ENCODE peak calls at places on chromosomes 7 and 10, in five cellular contexts. One of them, this sample, is unnamed.

GRCh38 chr7:29826530-29826822 is 20.2 kb downstream of the WIPF3 start:
- DNase-seq in H1: no peak
- DNase-seq in neuronal stem cell: no peak
- DNase-seq in IMR-90: no peak
- DNase-seq in mesendoderm: no peak
- DNase-seq in this sample: no peak

GRCh38 chr7:28408105-28408973 is 4.0 kb upstream of the CREB5 start:
- DNase-seq in IMR-90: peak
- DNase-seq in H1: no peak
- DNase-seq in neuronal stem cell: peak
- DNase-seq in mesendoderm: peak
- DNase-seq in this sample: peak

GRCh38 chr10:80278480-80278879 is 11.0 kb downstream of the MAT1A start:
- DNase-seq in H1: no peak
- DNase-seq in mesendoderm: no peak
- DNase-seq in IMR-90: no peak
- DNase-seq in neuronal stem cell: no peak
- DNase-seq in this sample: no peak

GRCh38 chr10:97707134-97707861 is 6.2 kb upstream of the MARVELD1 start:
- DNase-seq in IMR-90: no peak
- DNase-seq in mesendoderm: no peak
- DNase-seq in neuronal stem cell: no peak
- DNase-seq in H1: no peak
- DNase-seq in this sample: no peak

GRCh38 chr7:147923841-147924240 is 666.7 kb upstream of the C7orf33 start:
- DNase-seq in neuronal stem cell: no peak
- DNase-seq in H1: no peak
- DNase-seq in IMR-90: no peak
- DNase-seq in mesendoderm: no peak
- DNase-seq in this sample: no peak

GRCh38 chr10:27642023-27642589 is 103.5 kb downstream of the MKX start:
- DNase-seq in neuronal stem cell: no peak
- DNase-seq in H1: no peak
- DNase-seq in IMR-90: no peak
- DNase-seq in mesendoderm: no peak
- DNase-seq in this sample: no peak

GRCh38 chr7:64504581-64505120 is 58.2 kb downstream of the ZNF680 start:
- DNase-seq in mesendoderm: no peak
- DNase-seq in IMR-90: no peak
- DNase-seq in H1: no peak
- DNase-seq in neuronal stem cell: no peak
- DNase-seq in this sample: no peak

GRCh38 chr7:136728945-136729344 is 139.5 kb upstream of the CHRM2 start:
- DNase-seq in H1: no peak
- DNase-seq in neuronal stem cell: no peak
- DNase-seq in mesendoderm: no peak
- DNase-seq in IMR-90: no peak
- DNase-seq in this sample: no peak

GRCh38 chr10:72567421-72567820 is 58.5 kb downstream of the MICU1 start:
- DNase-seq in neuronal stem cell: no peak
- DNase-seq in IMR-90: peak
- DNase-seq in mesendoderm: no peak
- DNase-seq in H1: no peak
- DNase-seq in this sample: no peak

GRCh38 chr10:13632407-13632806 is 45.6 kb downstream of the PRPF18 start:
- DNase-seq in neuronal stem cell: no peak
- DNase-seq in H1: no peak
- DNase-seq in mesendoderm: no peak
- DNase-seq in IMR-90: no peak
- DNase-seq in this sample: no peak

GRCh38 chr7:128302110-128302509 is 41.6 kb downstream of the RBM28 start:
- DNase-seq in mesendoderm: no peak
- DNase-seq in H1: no peak
- DNase-seq in neuronal stem cell: no peak
- DNase-seq in IMR-90: no peak
- DNase-seq in this sample: no peak

GRCh38 chr7:17408245-17408903 is 109.9 kb downstream of the AHR start:
- DNase-seq in mesendoderm: no peak
- DNase-seq in H1: no peak
- DNase-seq in IMR-90: peak
- DNase-seq in neuronal stem cell: no peak
- DNase-seq in this sample: no peak

GRCh38 chr10:8058274-8059111 is 4.0 kb downstream of the GATA3 start:
- DNase-seq in H1: no peak
- DNase-seq in mesendoderm: no peak
- DNase-seq in neuronal stem cell: no peak
- DNase-seq in IMR-90: no peak
- DNase-seq in this sample: peak

GRCh38 chr10:8057636-8058273 is 3.3 kb downstream of the GATA3 start:
- DNase-seq in H1: no peak
- DNase-seq in neuronal stem cell: peak
- DNase-seq in mesendoderm: peak
- DNase-seq in IMR-90: no peak
- DNase-seq in this sample: no peak

GRCh38 chr10:8056378-8056777 is 1.9 kb downstream of the GATA3 start:
- DNase-seq in H1: no peak
- DNase-seq in IMR-90: no peak
- DNase-seq in mesendoderm: no peak
- DNase-seq in neuronal stem cell: peak
- DNase-seq in this sample: no peak

GRCh38 chr10:8055420-8056349 is 1.2 kb downstream of the GATA3 start:
- DNase-seq in mesendoderm: no peak
- DNase-seq in H1: no peak
- DNase-seq in IMR-90: no peak
- DNase-seq in neuronal stem cell: peak
- DNase-seq in this sample: no peak

DNA sequence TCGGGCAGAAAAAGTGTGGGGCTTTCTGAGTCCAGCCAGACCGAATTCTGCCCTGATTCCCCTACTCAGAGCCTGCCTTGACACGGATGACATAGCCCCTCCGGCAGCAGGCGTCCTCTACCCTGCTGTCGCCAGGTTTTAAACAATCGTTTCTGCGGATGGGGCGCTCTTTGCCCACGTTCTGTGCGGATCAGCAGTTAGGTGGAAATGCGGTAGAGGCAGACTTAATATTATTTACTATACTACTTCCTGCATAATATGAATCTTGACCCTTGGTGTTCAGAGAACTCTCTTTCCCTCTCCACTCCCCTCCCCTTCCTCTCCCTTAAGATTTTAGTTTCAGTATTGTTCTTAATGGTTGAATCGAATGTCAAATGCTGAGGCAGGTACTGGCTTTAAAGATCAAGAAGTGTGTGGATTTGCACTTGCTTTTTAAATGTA is 2.4 kb downstream of the GATA3 start:
- DNase-seq in H1: no peak
- DNase-seq in IMR-90: no peak
- DNase-seq in neuronal stem cell: peak
- DNase-seq in mesendoderm: no peak
- DNase-seq in this sample: no peak
- H3K4ac ChIP-seq in H1: no peak
- H3K4ac ChIP-seq in IMR-90: no peak
- H3K4ac ChIP-seq in neuronal stem cell: no peak
- H3K4ac ChIP-seq in mesendoderm: no peak
- H3K4ac ChIP-seq in this sample: no peak

GRCh38 chr7:132351858-132352539 is 224.3 kb downstream of the PLXNA4 start:
- DNase-seq in mesendoderm: no peak
- DNase-seq in H1: no peak
- DNase-seq in neuronal stem cell: no peak
- DNase-seq in IMR-90: no peak
- DNase-seq in this sample: no peak

GRCh38 chr7:132350741-132351140 is 225.5 kb downstream of the PLXNA4 start:
- DNase-seq in H1: no peak
- DNase-seq in IMR-90: no peak
- DNase-seq in mesendoderm: no peak
- DNase-seq in neuronal stem cell: no peak
- DNase-seq in this sample: no peak

GRCh38 chr7:132354527-132354926 is 221.7 kb downstream of the PLXNA4 start:
- DNase-seq in mesendoderm: no peak
- DNase-seq in neuronal stem cell: no peak
- DNase-seq in H1: no peak
- DNase-seq in IMR-90: no peak
- DNase-seq in this sample: no peak

GRCh38 chr7:132353902-132354301 is 222.4 kb downstream of the PLXNA4 start:
- DNase-seq in neuronal stem cell: no peak
- DNase-seq in mesendoderm: no peak
- DNase-seq in H1: no peak
- DNase-seq in IMR-90: no peak
- DNase-seq in this sample: no peak

DNA sequence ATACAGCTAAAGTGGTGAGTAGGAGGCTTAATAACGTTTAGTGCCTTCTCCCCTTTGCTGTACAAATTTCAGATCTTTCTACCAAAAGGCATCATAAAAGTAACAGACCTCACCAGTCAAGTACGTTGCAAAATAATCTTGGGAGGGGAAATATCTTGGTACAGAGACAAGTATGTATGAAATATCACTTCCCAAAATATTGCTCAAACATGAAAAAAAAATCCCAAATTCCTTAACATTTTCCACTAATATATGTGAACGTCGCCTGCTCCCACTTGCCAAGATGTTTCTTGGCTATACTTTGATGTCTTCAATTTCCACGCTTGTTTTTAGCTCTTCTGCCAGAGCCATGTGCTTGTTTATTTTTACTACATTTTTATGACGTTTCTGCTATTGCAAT is 223.5 kb downstream of the PLXNA4 start:
- DNase-seq in H1: no peak
- DNase-seq in IMR-90: no peak
- DNase-seq in neuronal stem cell: no peak
- DNase-seq in mesendoderm: no peak
- DNase-seq in this sample: no peak
- H3K4ac ChIP-seq in H1: no peak
- H3K4ac ChIP-seq in IMR-90: no peak
- H3K4ac ChIP-seq in neuronal stem cell: no peak
- H3K4ac ChIP-seq in mesendoderm: no peak
- H3K4ac ChIP-seq in this sample: no peak

GRCh38 chr10:88062385-88062784 is 199.0 kb downstream of the PTEN start:
- DNase-seq in mesendoderm: no peak
- DNase-seq in neuronal stem cell: no peak
- DNase-seq in IMR-90: peak
- DNase-seq in H1: no peak
- DNase-seq in this sample: no peak
- H3K4ac ChIP-seq in mesendoderm: no peak
- H3K4ac ChIP-seq in neuronal stem cell: no peak
- H3K4ac ChIP-seq in IMR-90: peak
- H3K4ac ChIP-seq in H1: no peak
- H3K4ac ChIP-seq in this sample: no peak

DNA sequence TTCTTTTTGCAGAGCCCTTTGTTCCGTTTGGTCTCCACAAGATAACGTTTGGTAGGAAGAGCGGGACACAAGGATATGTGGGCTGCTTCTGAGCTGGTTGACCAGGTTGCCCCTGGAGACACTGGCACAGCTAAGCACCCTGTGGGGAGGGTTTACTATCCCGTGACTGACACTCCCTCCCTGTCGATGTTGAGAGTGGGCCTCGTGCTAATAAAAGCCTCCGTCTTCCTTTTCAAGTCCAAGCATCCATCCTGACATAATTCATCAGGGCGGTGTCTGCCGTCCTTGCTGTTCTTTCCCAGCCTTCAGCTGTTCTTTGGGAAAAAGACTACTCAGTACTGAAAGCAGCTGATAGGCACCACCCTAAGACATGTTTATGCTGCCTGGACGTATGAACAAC is 49.6 kb downstream of the SHH start:
- DNase-seq in neuronal stem cell: no peak
- DNase-seq in H1: no peak
- DNase-seq in mesendoderm: no peak
- DNase-seq in IMR-90: no peak
- DNase-seq in this sample: no peak
- H3K4ac ChIP-seq in neuronal stem cell: no peak
- H3K4ac ChIP-seq in H1: no peak
- H3K4ac ChIP-seq in mesendoderm: no peak
- H3K4ac ChIP-seq in IMR-90: no peak
- H3K4ac ChIP-seq in this sample: no peak

This sample was measured in H9.